ENCODE peak calls at places on chromosomes 3 and 15, in six cellular contexts. A is SK-N-DZ; C is endothelial cell of umbilical vein; V is stimulated activated naive CD4-positive, alpha-beta T cell; R is stimulated activated CD8-positive, alpha-beta memory T cell treated with anti-CD3 and anti-CD28 coated beads, Interleukin-12 subunit alpha, Interleukin-12 subunit beta, amount 100 ng/mL, for 4 hours; P is Calu3. K is an unnamed sample.

GRCh38 chr15:23416349-23417276 is 30.4 kb downstream of the GOLGA6L2 start:
- DNase-seq in A (no peak), C (no peak), V (no peak), R (no peak), P (no peak), K (no peak)

GRCh38 chr15:65804252-65804931 is 12.3 kb upstream of the DENND4A start:
- DNase-seq in A (no peak), C (no peak), V (no peak), R (no peak), P (no peak), K (no peak)

GRCh38 chr3:53219897-53220483 is 35.8 kb downstream of the TKT start:
- DNase-seq in A (peak; percentile 80), C (peak; percentile 81), V (peak; percentile 48), R (peak; percentile 43), P (peak; percentile 92), K (peak; percentile 94)

GRCh38 chr15:66997212-66997611 is 68.2 kb upstream of the SMAD3 start:
- DNase-seq in A (no peak), C (no peak), V (no peak), R (no peak), P (peak; percentile 19), K (peak; percentile 88)

GRCh38 chr15:101276501-101277037 is 716 bp downstream of the SELENOS start:
- DNase-seq in A (peak; percentile 49), C (peak; percentile 58), V (no peak), R (no peak), P (peak; percentile 28), K (peak; percentile 37)

GRCh38 chr3:43748179-43748578 is 57.4 kb downstream of the ABHD5 start:
- DNase-seq in A (no peak), C (peak; percentile 80), V (no peak), R (no peak), P (no peak), K (peak; percentile 52)

GRCh38 chr3:133943639-133944131 is 48.0 kb upstream of the RAB6B start:
- DNase-seq in A (no peak), C (peak; percentile 87), V (no peak), R (no peak), P (peak; percentile 82), K (peak; percentile 88)

GRCh38 chr15:29570931-29571727 is 251.1 kb downstream of the TJP1 start:
- DNase-seq in A (peak; percentile 27), C (peak; percentile 38), V (no peak), R (no peak), P (peak; percentile 0), K (peak; percentile 10)

GRCh38 chr3:132543016-132543739 is 53.9 kb upstream of the ACKR4 start:
- DNase-seq in A (no peak), C (peak; percentile 89), V (no peak), R (no peak), P (peak; percentile 17), K (peak; percentile 77)

GRCh38 chr3:93989241-93989640 is 9.3 kb downstream of the ARL13B start:
- DNase-seq in A (no peak), C (no peak), V (no peak), R (no peak), P (no peak), K (no peak)

GRCh38 chr3:13215940-13216546 is 142.8 kb upstream of the IQSEC1 start:
- DNase-seq in A (no peak), C (no peak), V (no peak), R (no peak), P (peak; percentile 27), K (peak; percentile 98)

GRCh38 chr3:166570136-166570535 is 732.9 kb upstream of the BCHE start:
- DNase-seq in A (no peak), C (no peak), V (no peak), R (no peak), P (no peak), K (no peak)